ENCODE peak calls at places on chromosomes 13 and 19, in ten cellular contexts. H is activated naive CD4-positive, alpha-beta T cell treated with anti-CD3 and anti-CD28 coated beads, Interleukin-2, amount 50 U/mL, for 72 hours; K is AG10803; P is glutamatergic neuron; I is NCI-H774; M is right cardiac atrium; E is A172; O is NCI-H748 treated with DMSO at 0.1 percent for 48 hours; Z is mesenchymal stem cell; Y is stimulated activated CD4-positive, alpha-beta T cell treated with anti-CD3 and anti-CD28 coated beads, Interleukin-2, amount 100 ng/mL, for 48 hours. X is an unnamed sample.

GRCh38 chr13:114140131-114140908 is 7.9 kb upstream of the RASA3 start:
- DNase-seq in H (no peak), K (no peak), P (no peak), I (no peak), M (no peak), E (no peak), O (no peak), Z (no peak), Y (no peak), X (no peak)

GRCh38 chr13:44816701-44817684 is 172.3 kb downstream of the NUFIP1 start:
- DNase-seq in H (no peak), K (peak), P (no peak), I (no peak), M (no peak), E (peak), O (no peak), Z (peak), Y (no peak), X (peak)

GRCh38 chr13:111043575-111043982 is 71.5 kb upstream of the ARHGEF7 start:
- DNase-seq in H (no peak), K (peak), P (no peak), I (no peak), M (peak), E (peak), O (no peak), Z (peak), Y (no peak), X (peak)

GRCh38 chr19:33220115-33220514 is 5.5 kb downstream of the SLC7A10 start:
- DNase-seq in H (no peak), K (no peak), P (no peak), I (no peak), M (peak), E (no peak), O (no peak), Z (no peak), Y (no peak), X (no peak)

GRCh38 chr19:14772995-14773394 is 5.4 kb downstream of the ADGRE2 start:
- DNase-seq in H (no peak), K (no peak), P (no peak), I (no peak), M (no peak), E (no peak), O (no peak), Z (no peak), Y (no peak), X (no peak)

GRCh38 chr13:41610426-41610825 is 153.1 kb downstream of the RGCC start:
- DNase-seq in H (no peak), K (peak), P (no peak), I (no peak), M (peak), E (no peak), O (peak), Z (no peak), Y (no peak), X (peak)

GRCh38 chr19:14142262-14143190 is 6.1 kb upstream of the ASF1B start:
- DNase-seq in H (no peak), K (no peak), P (no peak), I (no peak), M (no peak), E (no peak), O (no peak), Z (no peak), Y (no peak), X (no peak)

GRCh38 chr19:49968279-49968922 is 7.4 kb upstream of the SIGLEC11 start:
- DNase-seq in H (no peak), K (no peak), P (no peak), I (no peak), M (no peak), E (no peak), O (no peak), Z (peak), Y (no peak), X (no peak)

GRCh38 chr13:49457221-49457620 is 13.1 kb downstream of the SETDB2 start:
- DNase-seq in H (no peak), K (peak), P (no peak), I (no peak), M (no peak), E (no peak), O (no peak), Z (peak), Y (no peak), X (no peak)

GRCh38 chr19:19385900-19386339 is 19.6 kb upstream of the GATAD2A start:
- DNase-seq in H (no peak), K (no peak), P (peak), I (no peak), M (peak), E (no peak), O (no peak), Z (no peak), Y (no peak), X (peak)